ENCODE peak calls at places on chromosomes 12 and 14, in five cellular contexts. One of them, this sample, is unnamed.

GRCh38 chr12:123131879-123132402 is 18.9 kb downstream of the PITPNM2 start:
- DNase-seq in dorsolateral prefrontal cortex: peak; percentile 45
- DNase-seq in gastrocnemius medialis: no peak
- DNase-seq in ovary: no peak
- DNase-seq in CD8-positive, alpha-beta T cell: peak; percentile 38
- DNase-seq in this sample: no peak

GRCh38 chr12:50573271-50573670 is 68.5 kb downstream of the DIP2B start:
- DNase-seq in dorsolateral prefrontal cortex: no peak
- DNase-seq in gastrocnemius medialis: no peak
- DNase-seq in ovary: no peak
- DNase-seq in CD8-positive, alpha-beta T cell: no peak
- DNase-seq in this sample: no peak

GRCh38 chr14:68815288-68816182 is 22.7 kb upstream of the ZFP36L1 start:
- DNase-seq in dorsolateral prefrontal cortex: no peak
- DNase-seq in gastrocnemius medialis: no peak
- DNase-seq in ovary: peak; percentile 17
- DNase-seq in CD8-positive, alpha-beta T cell: no peak
- DNase-seq in this sample: no peak

GRCh38 chr12:120039711-120040110 is 50.7 kb downstream of the BICDL1 start:
- DNase-seq in dorsolateral prefrontal cortex: no peak
- DNase-seq in gastrocnemius medialis: no peak
- DNase-seq in ovary: no peak
- DNase-seq in CD8-positive, alpha-beta T cell: no peak
- DNase-seq in this sample: no peak

GRCh38 chr12:75923964-75924666 is 107.5 kb downstream of the PHLDA1 start:
- DNase-seq in dorsolateral prefrontal cortex: no peak
- DNase-seq in gastrocnemius medialis: no peak
- DNase-seq in ovary: no peak
- DNase-seq in CD8-positive, alpha-beta T cell: no peak
- DNase-seq in this sample: no peak

GRCh38 chr14:106044949-106045596 is 518.7 kb downstream of the TMEM121 start:
- DNase-seq in dorsolateral prefrontal cortex: no peak
- DNase-seq in gastrocnemius medialis: no peak
- DNase-seq in ovary: no peak
- DNase-seq in CD8-positive, alpha-beta T cell: peak; percentile 82
- DNase-seq in this sample: no peak

GRCh38 chr14:104184506-104184905 is 46.1 kb downstream of the KIF26A start:
- DNase-seq in dorsolateral prefrontal cortex: no peak
- DNase-seq in gastrocnemius medialis: no peak
- DNase-seq in ovary: no peak
- DNase-seq in CD8-positive, alpha-beta T cell: no peak
- DNase-seq in this sample: no peak

GRCh38 chr14:105855246-105855892 is 329.0 kb downstream of the TMEM121 start:
- DNase-seq in dorsolateral prefrontal cortex: peak; percentile 31
- DNase-seq in gastrocnemius medialis: no peak
- DNase-seq in ovary: peak; percentile 17
- DNase-seq in CD8-positive, alpha-beta T cell: peak; percentile 2
- DNase-seq in this sample: no peak

GRCh38 chr12:123231931-123232330 is 1.0 kb downstream of the MPHOSPH9 start:
- DNase-seq in dorsolateral prefrontal cortex: peak; percentile 12
- DNase-seq in gastrocnemius medialis: no peak
- DNase-seq in ovary: no peak
- DNase-seq in CD8-positive, alpha-beta T cell: no peak
- DNase-seq in this sample: no peak

GRCh38 chr12:98446716-98447115 is 68.7 kb upstream of the TMPO start:
- DNase-seq in dorsolateral prefrontal cortex: no peak
- DNase-seq in gastrocnemius medialis: no peak
- DNase-seq in ovary: no peak
- DNase-seq in CD8-positive, alpha-beta T cell: no peak
- DNase-seq in this sample: no peak

GRCh38 chr14:95490727-95491451 is 25.6 kb downstream of the SYNE3 start:
- DNase-seq in dorsolateral prefrontal cortex: no peak
- DNase-seq in gastrocnemius medialis: no peak
- DNase-seq in ovary: peak; percentile 52
- DNase-seq in CD8-positive, alpha-beta T cell: no peak
- DNase-seq in this sample: no peak

GRCh38 chr12:122123761-122124145 is 45.2 kb downstream of the MLXIP start:
- DNase-seq in dorsolateral prefrontal cortex: no peak
- DNase-seq in gastrocnemius medialis: no peak
- DNase-seq in ovary: no peak
- DNase-seq in CD8-positive, alpha-beta T cell: no peak
- DNase-seq in this sample: no peak

GRCh38 chr14:54738009-54738408 is 164.6 kb downstream of the GCH1 start:
- DNase-seq in dorsolateral prefrontal cortex: no peak
- DNase-seq in gastrocnemius medialis: peak; percentile 7
- DNase-seq in ovary: no peak
- DNase-seq in CD8-positive, alpha-beta T cell: no peak
- DNase-seq in this sample: no peak

GRCh38 chr14:102652194-102652593 is 59.7 kb downstream of the RCOR1 start:
- DNase-seq in dorsolateral prefrontal cortex: no peak
- DNase-seq in gastrocnemius medialis: no peak
- DNase-seq in ovary: no peak
- DNase-seq in CD8-positive, alpha-beta T cell: no peak
- DNase-seq in this sample: no peak

GRCh38 chr12:125443316-125443715 is 378.1 kb downstream of the AACS start:
- DNase-seq in dorsolateral prefrontal cortex: no peak
- DNase-seq in gastrocnemius medialis: no peak
- DNase-seq in ovary: no peak
- DNase-seq in CD8-positive, alpha-beta T cell: no peak
- DNase-seq in this sample: no peak

GRCh38 chr14:29111554-29111953 is 345.0 kb downstream of the FOXG1 start:
- DNase-seq in dorsolateral prefrontal cortex: no peak
- DNase-seq in gastrocnemius medialis: no peak
- DNase-seq in ovary: no peak
- DNase-seq in CD8-positive, alpha-beta T cell: no peak
- DNase-seq in this sample: no peak

GRCh38 chr12:111645433-111645832 is 40.3 kb downstream of the BRAP start:
- DNase-seq in dorsolateral prefrontal cortex: no peak
- DNase-seq in gastrocnemius medialis: no peak
- DNase-seq in ovary: no peak
- DNase-seq in CD8-positive, alpha-beta T cell: no peak
- DNase-seq in this sample: no peak

GRCh38 chr14:76352639-76353281 is 23.2 kb upstream of the ESRRB start:
- DNase-seq in dorsolateral prefrontal cortex: peak; percentile 71
- DNase-seq in gastrocnemius medialis: peak; percentile 26
- DNase-seq in ovary: peak; percentile 36
- DNase-seq in CD8-positive, alpha-beta T cell: peak; percentile 58
- DNase-seq in this sample: no peak

GRCh38 chr12:8127138-8127537 is 3.7 kb downstream of the CLEC4A start:
- DNase-seq in dorsolateral prefrontal cortex: no peak
- DNase-seq in gastrocnemius medialis: no peak
- DNase-seq in ovary: no peak
- DNase-seq in CD8-positive, alpha-beta T cell: no peak
- DNase-seq in this sample: no peak

GRCh38 chr14:30410986-30411385 is 148.0 kb upstream of the G2E3 start:
- DNase-seq in dorsolateral prefrontal cortex: no peak
- DNase-seq in gastrocnemius medialis: no peak
- DNase-seq in ovary: no peak
- DNase-seq in CD8-positive, alpha-beta T cell: no peak
- DNase-seq in this sample: no peak

GRCh38 chr14:54011001-54011400 is 54.4 kb upstream of the BMP4 start:
- DNase-seq in dorsolateral prefrontal cortex: no peak
- DNase-seq in gastrocnemius medialis: no peak
- DNase-seq in ovary: no peak
- DNase-seq in CD8-positive, alpha-beta T cell: no peak
- DNase-seq in this sample: no peak

GRCh38 chr14:31712244-31713127 is 151.3 kb downstream of the NUBPL start:
- DNase-seq in dorsolateral prefrontal cortex: no peak
- DNase-seq in gastrocnemius medialis: no peak
- DNase-seq in ovary: no peak
- DNase-seq in CD8-positive, alpha-beta T cell: no peak
- DNase-seq in this sample: no peak

GRCh38 chr12:84512751-84513150 is 399.8 kb downstream of the SLC6A15 start:
- DNase-seq in dorsolateral prefrontal cortex: no peak
- DNase-seq in gastrocnemius medialis: no peak
- DNase-seq in ovary: no peak
- DNase-seq in CD8-positive, alpha-beta T cell: no peak
- DNase-seq in this sample: no peak

GRCh38 chr12:106183735-106184134 is 45.0 kb upstream of the NUAK1 start:
- DNase-seq in dorsolateral prefrontal cortex: no peak
- DNase-seq in gastrocnemius medialis: no peak
- DNase-seq in ovary: no peak
- DNase-seq in CD8-positive, alpha-beta T cell: no peak
- DNase-seq in this sample: no peak

GRCh38 chr14:66311935-66312334 is 174.2 kb upstream of the CCDC196 start:
- DNase-seq in dorsolateral prefrontal cortex: no peak
- DNase-seq in gastrocnemius medialis: no peak
- DNase-seq in ovary: no peak
- DNase-seq in CD8-positive, alpha-beta T cell: no peak
- DNase-seq in this sample: no peak

GRCh38 chr12:47207829-47208248 is 128.1 kb upstream of the AMIGO2 start:
- DNase-seq in dorsolateral prefrontal cortex: no peak
- DNase-seq in gastrocnemius medialis: no peak
- DNase-seq in ovary: no peak
- DNase-seq in CD8-positive, alpha-beta T cell: no peak
- DNase-seq in this sample: no peak

GRCh38 chr12:47209014-47209413 is 129.3 kb upstream of the AMIGO2 start:
- DNase-seq in dorsolateral prefrontal cortex: no peak
- DNase-seq in gastrocnemius medialis: no peak
- DNase-seq in ovary: no peak
- DNase-seq in CD8-positive, alpha-beta T cell: no peak
- DNase-seq in this sample: no peak

GRCh38 chr12:47205532-47206449 is 126.0 kb upstream of the AMIGO2 start:
- DNase-seq in dorsolateral prefrontal cortex: no peak
- DNase-seq in gastrocnemius medialis: no peak
- DNase-seq in ovary: no peak
- DNase-seq in CD8-positive, alpha-beta T cell: peak; percentile 43
- DNase-seq in this sample: no peak

GRCh38 chr12:47207005-47207717 is 127.4 kb upstream of the AMIGO2 start:
- DNase-seq in dorsolateral prefrontal cortex: no peak
- DNase-seq in gastrocnemius medialis: no peak
- DNase-seq in ovary: no peak
- DNase-seq in CD8-positive, alpha-beta T cell: no peak
- DNase-seq in this sample: no peak

GRCh38 chr12:47206450-47206830 is 126.7 kb upstream of the AMIGO2 start:
- DNase-seq in dorsolateral prefrontal cortex: no peak
- DNase-seq in gastrocnemius medialis: no peak
- DNase-seq in ovary: no peak
- DNase-seq in CD8-positive, alpha-beta T cell: no peak
- DNase-seq in this sample: no peak
- H3K4me3 ChIP-seq in dorsolateral prefrontal cortex: no peak overlapping the region
- H3K4me3 ChIP-seq in gastrocnemius medialis: no peak overlapping the region
- H3K4me3 ChIP-seq in ovary: no peak overlapping the region
- H3K4me3 ChIP-seq in CD8-positive, alpha-beta T cell: peak overlapping the region; percentile 33
- H3K4me3 ChIP-seq in this sample: no peak overlapping the region

DNA sequence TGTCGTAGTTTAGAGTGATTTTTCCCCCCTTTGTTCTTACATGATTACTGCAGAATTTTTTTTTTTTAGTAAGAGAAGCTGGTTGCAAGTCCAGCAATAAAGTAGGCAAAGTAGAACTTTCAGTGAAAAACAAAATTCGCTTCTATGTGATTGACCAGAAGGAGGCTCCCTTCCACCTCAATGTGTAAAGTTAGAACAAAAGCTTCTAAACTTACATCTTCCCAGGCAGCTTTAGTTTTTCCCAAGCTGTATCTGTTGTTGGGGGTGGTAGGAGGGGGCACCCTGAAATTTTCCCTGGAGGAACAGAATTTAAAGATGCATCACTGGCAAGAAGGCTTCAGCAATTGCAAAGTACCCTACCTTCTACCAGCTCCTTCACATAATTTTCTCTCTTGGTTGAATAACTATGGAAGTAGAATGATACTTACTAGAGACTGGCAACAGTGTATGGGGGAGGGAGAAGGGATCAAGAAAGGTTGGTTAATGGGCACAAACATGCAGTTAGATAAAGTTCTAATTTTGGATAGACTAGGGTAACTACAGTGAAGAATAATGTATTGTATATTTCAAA is 87.3 kb upstream of the E2F7 start:
- DNase-seq in dorsolateral prefrontal cortex: no peak
- DNase-seq in gastrocnemius medialis: no peak
- DNase-seq in ovary: peak; percentile 19
- DNase-seq in CD8-positive, alpha-beta T cell: no peak
- DNase-seq in this sample: no peak
- TF ChIP-seq CTCF in dorsolateral prefrontal cortex: peak; percentile 49
- TF ChIP-seq CTCF in gastrocnemius medialis: no peak
- TF ChIP-seq CTCF in ovary: no peak
- TF ChIP-seq CTCF in CD8-positive, alpha-beta T cell: no peak
- TF ChIP-seq CTCF in this sample: peak; percentile 23

DNA sequence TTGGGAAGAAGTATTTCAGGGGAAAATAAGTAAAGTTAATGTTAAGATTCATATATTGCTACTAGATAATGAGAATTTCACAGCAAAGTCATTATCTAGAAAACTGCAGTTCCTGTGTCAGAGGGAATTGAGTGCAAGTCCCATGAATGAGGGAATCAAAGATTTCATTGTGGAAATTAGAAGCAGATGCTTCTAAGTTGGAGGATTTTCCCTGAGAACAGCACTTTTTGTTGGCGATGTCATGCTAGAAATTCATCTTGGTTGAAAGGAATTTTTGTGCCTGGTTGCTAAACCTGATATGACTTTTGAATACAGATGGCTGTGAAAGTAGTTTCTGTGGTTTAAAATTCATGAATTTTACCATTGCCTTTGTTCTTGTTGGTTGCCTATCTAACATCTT is 25.6 kb downstream of the FRMD6 start:
- DNase-seq in dorsolateral prefrontal cortex: no peak
- DNase-seq in gastrocnemius medialis: no peak
- DNase-seq in ovary: no peak
- DNase-seq in CD8-positive, alpha-beta T cell: no peak
- DNase-seq in this sample: no peak
- H3K4me3 ChIP-seq in dorsolateral prefrontal cortex: no peak overlapping the region
- H3K4me3 ChIP-seq in gastrocnemius medialis: no peak overlapping the region
- H3K4me3 ChIP-seq in ovary: no peak overlapping the region
- H3K4me3 ChIP-seq in CD8-positive, alpha-beta T cell: no peak overlapping the region
- H3K4me3 ChIP-seq in this sample: no peak overlapping the region

DNA sequence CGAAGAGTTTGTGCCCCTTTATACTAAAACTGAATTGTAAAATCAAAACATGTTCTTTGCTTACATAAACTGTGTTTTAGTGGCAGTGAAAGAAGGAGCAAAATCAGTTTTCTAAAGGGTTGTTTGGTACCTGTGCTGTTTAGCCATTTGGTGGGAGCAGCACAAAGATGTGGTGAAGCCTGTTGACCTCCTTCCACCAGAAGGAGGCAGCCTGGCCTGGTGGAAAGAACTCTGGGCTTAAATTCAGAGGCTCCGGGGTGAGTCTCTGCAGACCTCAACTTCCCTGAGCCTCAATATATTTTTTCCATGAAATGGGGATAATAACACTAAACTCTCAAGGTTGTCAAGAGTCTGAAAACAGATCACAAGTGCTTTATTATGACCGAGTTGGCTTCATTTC is 502.5 kb downstream of the VRK1 start:
- DNase-seq in dorsolateral prefrontal cortex: no peak
- DNase-seq in gastrocnemius medialis: no peak
- DNase-seq in ovary: no peak
- DNase-seq in CD8-positive, alpha-beta T cell: peak; percentile 19
- DNase-seq in this sample: no peak
- TF ChIP-seq CTCF in dorsolateral prefrontal cortex: peak; percentile 20
- TF ChIP-seq CTCF in gastrocnemius medialis: no peak
- TF ChIP-seq CTCF in ovary: no peak
- TF ChIP-seq CTCF in CD8-positive, alpha-beta T cell: no peak
- TF ChIP-seq CTCF in this sample: no peak